ENCODE peak calls at places on chromosomes 2 and 18, in four cellular contexts. R is HCT116, B is K562, X is H1. K is an unnamed sample.
A peak's percentile ranks its signal among the peaks of the same experiment; 100 is the strongest.

GRCh38 chr2:58448065-58448507 is 207.0 kb upstream of the FANCL start:
- DNase-seq in R (peak; percentile 88), B (no peak), X (peak; percentile 72), K (peak; percentile 83)

GRCh38 chr2:146615778-146616177 is 1229.1 kb upstream of the ACVR2A start:
- DNase-seq in R (no peak), B (no peak), X (no peak), K (no peak)

GRCh38 chr2:239955086-239955988 is 69.8 kb downstream of the NDUFA10 start:
- DNase-seq in R (no peak), B (no peak), X (no peak), K (no peak)

GRCh38 chr2:79552653-79553052 is 39.8 kb downstream of the CTNNA2 start:
- DNase-seq in R (no peak), B (no peak), X (no peak), K (no peak)

GRCh38 chr2:152250421-152251100 is 75.0 kb upstream of the STAM2 start:
- DNase-seq in R (no peak), B (no peak), X (no peak), K (no peak)

GRCh38 chr18:79578396-79579260 is 101.0 kb upstream of the CTDP1 start:
- DNase-seq in R (no peak), B (no peak), X (no peak), K (no peak)

GRCh38 chr2:159326569-159327255 is 40.2 kb upstream of the WDSUB1 start:
- DNase-seq in R (no peak), B (no peak), X (no peak), K (no peak)

GRCh38 chr2:102093662-102094061 is 48.9 kb upstream of the IL1R1 start:
- DNase-seq in R (no peak), B (no peak), X (no peak), K (no peak)

GRCh38 chr18:49886891-49887764 is 73.8 kb upstream of the ACAA2 start:
- DNase-seq in R (peak; percentile 12), B (no peak), X (no peak), K (no peak)
- TF ChIP-seq FOSL1 in R (no peak), B (no peak), X (no peak), K (no peak)

GRCh38 chr2:7428444-7429204 is 511.4 kb downstream of the RNF144A start:
- DNase-seq in R (no peak), B (no peak), X (no peak), K (no peak)

GRCh38 chr2:7430421-7430868 is 513.2 kb downstream of the RNF144A start:
- DNase-seq in R (no peak), B (no peak), X (no peak), K (no peak)

GRCh38 chr2:7424481-7424880 is 507.3 kb downstream of the RNF144A start:
- DNase-seq in R (no peak), B (no peak), X (no peak), K (no peak)

GRCh38 chr2:7429733-7430132 is 512.5 kb downstream of the RNF144A start:
- DNase-seq in R (no peak), B (peak; percentile 10), X (no peak), K (no peak)

GRCh38 chr2:7427293-7428060 is 510.3 kb downstream of the RNF144A start:
- DNase-seq in R (peak; percentile 38), B (peak; percentile 55), X (peak; percentile 19), K (peak; percentile 53)
- TF ChIP-seq FOSL1 in R (no peak), B (no peak), X (no peak), K (no peak)

GRCh38 chr2:230794472-230794871 is 70.3 kb upstream of the ITM2C start:
- DNase-seq in R (no peak), B (no peak), X (no peak), K (no peak)

GRCh38 chr2:230793573-230794359 is 71.0 kb upstream of the ITM2C start:
- DNase-seq in R (peak; percentile 95), B (no peak), X (no peak), K (no peak)

GRCh38 chr2:230797515-230798495 is 66.9 kb upstream of the ITM2C start:
- DNase-seq in R (no peak), B (no peak), X (no peak), K (no peak)

GRCh38 chr2:230796280-230796862 is 68.4 kb upstream of the ITM2C start:
- DNase-seq in R (no peak), B (no peak), X (no peak), K (no peak)

DNA sequence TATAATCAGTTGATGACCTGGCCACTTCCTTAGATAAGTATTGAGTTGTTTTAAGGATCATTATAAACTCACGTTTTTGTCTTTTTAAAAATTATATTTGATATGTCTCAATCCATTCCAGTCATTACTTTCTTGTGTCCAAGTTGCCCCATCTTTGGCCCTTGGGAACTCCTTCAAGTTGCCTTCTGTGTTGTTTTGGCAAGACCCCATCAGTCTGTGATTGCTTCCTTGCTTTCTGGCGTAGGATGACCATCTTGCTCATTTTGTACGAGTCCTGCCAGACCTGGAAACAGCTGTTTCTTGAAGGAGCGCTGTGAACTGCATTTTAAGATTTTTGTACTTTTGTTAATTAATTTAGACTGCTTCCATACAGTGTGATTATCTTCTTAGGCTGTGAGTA is 68.9 kb upstream of the ITM2C start:
- DNase-seq in R (no peak), B (no peak), X (no peak), K (no peak)
- TF ChIP-seq FOSL1 in R (no peak), B (no peak), X (no peak), K (no peak)

DNA sequence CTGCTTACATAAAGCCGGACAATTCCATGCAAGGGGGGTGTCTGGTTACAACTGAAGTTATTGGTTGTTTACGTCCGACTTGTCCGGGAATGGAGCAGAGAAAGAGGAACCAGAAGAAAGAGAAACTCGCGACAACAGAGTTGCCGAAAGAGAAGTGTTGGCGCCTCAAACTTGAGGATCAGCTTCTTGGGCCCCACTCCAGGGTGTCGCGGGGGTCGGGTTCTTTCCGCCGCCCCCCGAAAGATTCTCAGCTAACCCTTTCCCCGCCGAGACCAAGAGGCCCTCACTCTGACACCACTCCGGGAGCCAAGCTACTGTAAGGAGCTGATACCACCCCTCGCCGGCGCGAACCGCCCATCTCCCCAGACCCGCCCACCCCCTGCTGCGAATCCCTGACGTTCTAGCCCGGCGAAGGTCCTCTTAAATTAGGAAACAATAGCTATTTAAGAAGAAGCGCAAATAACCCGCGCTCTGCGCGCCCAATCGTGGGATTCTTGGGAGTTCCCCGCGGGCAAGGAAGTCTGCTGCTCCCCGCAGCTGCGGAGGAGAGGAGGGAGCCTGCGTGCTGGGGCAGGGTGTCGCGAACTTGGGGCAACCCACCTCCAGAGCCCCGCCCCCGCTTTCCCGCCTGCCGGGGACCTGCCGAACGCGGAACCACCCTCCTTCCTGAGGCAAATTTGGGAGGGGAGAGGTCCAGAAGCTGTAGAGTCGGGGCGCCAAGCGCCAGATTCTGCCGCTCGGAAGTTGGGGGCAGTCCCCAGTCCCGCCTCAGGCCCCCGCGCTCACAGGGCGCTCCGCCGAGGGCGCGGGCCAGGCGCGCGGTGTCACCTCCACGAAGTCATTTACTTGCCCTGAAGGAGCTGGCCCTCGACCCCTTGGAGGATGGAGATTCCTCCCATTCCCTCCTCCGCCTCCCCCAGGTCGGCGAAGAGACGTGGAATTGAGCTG is 8.5 kb upstream of the SP9 start:
- DNase-seq in R (no peak), B (peak; percentile 85), X (no peak), K (no peak)
- TF ChIP-seq FOSL1 in R (no peak), B (no peak), X (no peak), K (no peak)

GRCh38 chr2:160431441-160431840 is 62.2 kb downstream of the RBMS1 start:
- DNase-seq in R (no peak), B (no peak), X (no peak), K (no peak)

GRCh38 chr2:160427629-160428424 is 65.8 kb downstream of the RBMS1 start:
- DNase-seq in R (no peak), B (no peak), X (no peak), K (no peak)

GRCh38 chr2:160428425-160428763 is 65.2 kb downstream of the RBMS1 start:
- DNase-seq in R (no peak), B (no peak), X (no peak), K (no peak)

GRCh38 chr2:160430001-160430344 is 63.6 kb downstream of the RBMS1 start:
- DNase-seq in R (no peak), B (no peak), X (no peak), K (no peak)

GRCh38 chr2:160429248-160430000 is 64.2 kb downstream of the RBMS1 start:
- DNase-seq in R (peak; percentile 56), B (peak; percentile 20), X (no peak), K (peak; percentile 52)
- TF ChIP-seq FOSL1 in R (no peak), B (no peak), X (no peak), K (no peak)

GRCh38 chr2:99545066-99545465 is 55.2 kb upstream of the REV1 start:
- DNase-seq in R (no peak), B (no peak), X (no peak), K (no peak)
- TF ChIP-seq FOSL1 in R (no peak), B (no peak), X (no peak), K (no peak)

GRCh38 chr18:22233271-22233670 is 63.9 kb downstream of the GATA6 start:
- DNase-seq in R (no peak), B (no peak), X (no peak), K (no peak)
- TF ChIP-seq FOSL1 in R (no peak), B (no peak), X (no peak), K (no peak)

GRCh38 chr2:112220186-112220585 is 34.7 kb downstream of the ZC3H8 start:
- DNase-seq in R (no peak), B (no peak), X (no peak), K (no peak)
- TF ChIP-seq FOSL1 in R (no peak), B (no peak), X (no peak), K (no peak)